ENCODE peak calls at places on chromosomes 1 and 21, in ten cellular contexts. One of them, this sample, is unnamed.
A peak's percentile ranks its signal among the peaks of the same experiment; 100 is the strongest.

GRCh38 chr1:82062206-82062605 is 261.5 kb downstream of the ADGRL2 start:
- DNase-seq in HCT116: no peak
- DNase-seq in GM23248: no peak
- DNase-seq in H9: no peak
- DNase-seq in mammary epithelial cell: no peak
- DNase-seq in IMR-90: no peak
- DNase-seq in neuronal stem cell: no peak
- DNase-seq in neural progenitor cell: no peak
- DNase-seq in kidney: no peak
- DNase-seq in GM12878: no peak
- DNase-seq in this sample: no peak

GRCh38 chr1:230176871-230177411 is 109.9 kb downstream of the GALNT2 start:
- DNase-seq in HCT116: no peak
- DNase-seq in GM23248: peak; percentile 68
- DNase-seq in H9: peak; percentile 21
- DNase-seq in mammary epithelial cell: no peak
- DNase-seq in IMR-90: peak; percentile 41
- DNase-seq in neuronal stem cell: no peak
- DNase-seq in neural progenitor cell: peak; percentile 62
- DNase-seq in kidney: no peak
- DNase-seq in GM12878: no peak
- DNase-seq in this sample: no peak

GRCh38 chr1:232417849-232418248 is 212.1 kb downstream of the SIPA1L2 start:
- DNase-seq in HCT116: no peak
- DNase-seq in GM23248: no peak
- DNase-seq in H9: no peak
- DNase-seq in mammary epithelial cell: no peak
- DNase-seq in IMR-90: no peak
- DNase-seq in neuronal stem cell: no peak
- DNase-seq in neural progenitor cell: no peak
- DNase-seq in kidney: no peak
- DNase-seq in GM12878: no peak
- DNase-seq in this sample: no peak

GRCh38 chr1:24236170-24237045 is 49.3 kb upstream of the IFNLR1 start:
- DNase-seq in HCT116: peak; percentile 15
- DNase-seq in GM23248: peak; percentile 86
- DNase-seq in H9: peak; percentile 43
- DNase-seq in mammary epithelial cell: peak; percentile 88
- DNase-seq in IMR-90: peak; percentile 47
- DNase-seq in neuronal stem cell: no peak
- DNase-seq in neural progenitor cell: no peak
- DNase-seq in kidney: no peak
- DNase-seq in GM12878: no peak
- DNase-seq in this sample: peak; percentile 26

GRCh38 chr1:33270379-33270778 is 14.1 kb downstream of the ZNF362 start:
- DNase-seq in HCT116: no peak
- DNase-seq in GM23248: no peak
- DNase-seq in H9: no peak
- DNase-seq in mammary epithelial cell: no peak
- DNase-seq in IMR-90: no peak
- DNase-seq in neuronal stem cell: no peak
- DNase-seq in neural progenitor cell: no peak
- DNase-seq in kidney: no peak
- DNase-seq in GM12878: no peak
- DNase-seq in this sample: no peak

GRCh38 chr1:147762233-147763024 is 2.0 kb upstream of the GJA5 start:
- DNase-seq in HCT116: no peak
- DNase-seq in GM23248: no peak
- DNase-seq in H9: no peak
- DNase-seq in mammary epithelial cell: no peak
- DNase-seq in IMR-90: no peak
- DNase-seq in neuronal stem cell: no peak
- DNase-seq in neural progenitor cell: no peak
- DNase-seq in kidney: no peak
- DNase-seq in GM12878: peak; percentile 0
- DNase-seq in this sample: no peak

GRCh38 chr1:221458430-221459156 is 283.3 kb downstream of the DUSP10 start:
- DNase-seq in HCT116: no peak
- DNase-seq in GM23248: peak; percentile 92
- DNase-seq in H9: no peak
- DNase-seq in mammary epithelial cell: peak; percentile 43
- DNase-seq in IMR-90: peak; percentile 81
- DNase-seq in neuronal stem cell: no peak
- DNase-seq in neural progenitor cell: no peak
- DNase-seq in kidney: no peak
- DNase-seq in GM12878: no peak
- DNase-seq in this sample: peak; percentile 94

GRCh38 chr21:37072239-37072987 is 458 bp downstream of the PIGP start:
- DNase-seq in HCT116: no peak
- DNase-seq in GM23248: peak; percentile 89
- DNase-seq in H9: no peak
- DNase-seq in mammary epithelial cell: peak; percentile 71
- DNase-seq in IMR-90: peak; percentile 89
- DNase-seq in neuronal stem cell: no peak
- DNase-seq in neural progenitor cell: peak; percentile 85
- DNase-seq in kidney: no peak
- DNase-seq in GM12878: no peak
- DNase-seq in this sample: peak; percentile 94

GRCh38 chr1:11761988-11762406 is at the start of gene C1orf167:
- DNase-seq in HCT116: no peak
- DNase-seq in GM23248: no peak
- DNase-seq in H9: peak; percentile 70
- DNase-seq in mammary epithelial cell: no peak
- DNase-seq in IMR-90: no peak
- DNase-seq in neuronal stem cell: no peak
- DNase-seq in neural progenitor cell: peak; percentile 72
- DNase-seq in kidney: no peak
- DNase-seq in GM12878: no peak
- DNase-seq in this sample: no peak

GRCh38 chr1:30878559-30878958 is 30.0 kb downstream of the SDC3 start:
- DNase-seq in HCT116: no peak
- DNase-seq in GM23248: no peak
- DNase-seq in H9: no peak
- DNase-seq in mammary epithelial cell: no peak
- DNase-seq in IMR-90: no peak
- DNase-seq in neuronal stem cell: no peak
- DNase-seq in neural progenitor cell: no peak
- DNase-seq in kidney: peak; percentile 6
- DNase-seq in GM12878: no peak
- DNase-seq in this sample: no peak

GRCh38 chr21:20783611-20784010 is 214.6 kb upstream of the NCAM2 start:
- DNase-seq in HCT116: no peak
- DNase-seq in GM23248: no peak
- DNase-seq in H9: no peak
- DNase-seq in mammary epithelial cell: no peak
- DNase-seq in IMR-90: no peak
- DNase-seq in neuronal stem cell: no peak
- DNase-seq in neural progenitor cell: no peak
- DNase-seq in kidney: no peak
- DNase-seq in GM12878: no peak
- DNase-seq in this sample: no peak

GRCh38 chr1:192758492-192758891 is 50.3 kb upstream of the RGS2 start:
- DNase-seq in HCT116: no peak
- DNase-seq in GM23248: no peak
- DNase-seq in H9: no peak
- DNase-seq in mammary epithelial cell: no peak
- DNase-seq in IMR-90: no peak
- DNase-seq in neuronal stem cell: no peak
- DNase-seq in neural progenitor cell: no peak
- DNase-seq in kidney: no peak
- DNase-seq in GM12878: no peak
- DNase-seq in this sample: no peak

DNA sequence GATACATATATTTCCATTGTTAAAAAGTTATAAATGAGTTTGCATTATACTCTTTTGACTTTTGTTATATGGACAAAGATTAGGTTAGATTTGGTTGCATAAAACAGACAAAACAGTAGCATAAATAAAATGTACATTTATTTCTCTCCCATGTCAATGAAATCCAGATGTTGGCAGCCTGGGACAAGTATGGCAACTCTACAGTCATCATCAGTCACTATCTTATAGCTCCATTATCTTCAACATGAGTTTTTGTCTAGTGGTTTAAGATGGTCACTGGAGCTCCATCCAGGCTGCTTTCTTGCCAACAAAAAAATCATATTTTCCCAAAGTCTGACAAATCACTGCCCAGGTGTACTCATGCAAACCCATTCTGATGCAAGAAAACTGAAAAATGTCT is 83.8 kb downstream of the CD58 start:
- DNase-seq in HCT116: no peak
- DNase-seq in GM23248: peak; percentile 54
- DNase-seq in H9: no peak
- DNase-seq in mammary epithelial cell: no peak
- DNase-seq in IMR-90: no peak
- DNase-seq in neuronal stem cell: no peak
- DNase-seq in neural progenitor cell: no peak
- DNase-seq in kidney: no peak
- DNase-seq in GM12878: no peak
- DNase-seq in this sample: no peak
- H3K4me1 ChIP-seq in HCT116: peaks cover 65% of the 10 kb centered on the region
- H3K4me1 ChIP-seq in GM23248: peaks cover 38% of the 10 kb centered on the region
- H3K4me1 ChIP-seq in H9: no peaks in the 10 kb centered on the region
- H3K4me1 ChIP-seq in mammary epithelial cell: peaks cover 63% of the 10 kb centered on the region
- H3K4me1 ChIP-seq in IMR-90: peaks cover 9% of the 10 kb centered on the region
- H3K4me1 ChIP-seq in neuronal stem cell: peaks cover 2% of the 10 kb centered on the region
- H3K4me1 ChIP-seq in neural progenitor cell: peaks cover 8% of the 10 kb centered on the region
- H3K4me1 ChIP-seq in kidney: peaks cover 61% of the 10 kb centered on the region
- H3K4me1 ChIP-seq in GM12878: peaks cover 10% of the 10 kb centered on the region
- H3K4me1 ChIP-seq in this sample: peaks cover 22% of the 10 kb centered on the region

DNA sequence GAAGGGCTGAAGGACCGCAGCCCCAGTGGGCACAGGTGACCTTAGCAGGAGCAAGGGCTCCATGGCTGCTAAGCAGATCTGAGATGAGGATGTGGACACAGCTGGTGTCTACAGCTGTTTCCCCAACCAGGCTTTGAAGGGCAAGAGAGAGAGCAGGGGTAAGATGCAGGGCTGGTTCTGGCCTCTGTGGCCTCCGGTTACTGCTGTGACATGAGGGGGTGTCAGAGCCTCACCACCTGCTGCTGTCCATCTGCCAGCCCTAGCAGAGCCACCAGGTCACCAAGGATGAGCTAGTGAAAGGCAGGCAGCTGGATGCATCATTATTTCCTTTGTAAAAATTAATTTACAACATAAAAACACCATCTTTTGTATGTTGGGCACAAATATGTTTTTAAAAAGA is 33.4 kb downstream of the OBSCN start:
- DNase-seq in HCT116: no peak
- DNase-seq in GM23248: no peak
- DNase-seq in H9: no peak
- DNase-seq in mammary epithelial cell: no peak
- DNase-seq in IMR-90: no peak
- DNase-seq in neuronal stem cell: no peak
- DNase-seq in neural progenitor cell: no peak
- DNase-seq in kidney: no peak
- DNase-seq in GM12878: no peak
- DNase-seq in this sample: no peak
- H3K9me3 ChIP-seq in HCT116: peaks cover 50% of the 10 kb centered on the region
- H3K9me3 ChIP-seq in GM23248: no peaks in the 10 kb centered on the region
- H3K9me3 ChIP-seq in H9: peaks cover 36% of the 10 kb centered on the region
- H3K9me3 ChIP-seq in mammary epithelial cell: peaks cover 31% of the 10 kb centered on the region
- H3K9me3 ChIP-seq in IMR-90: peaks cover 40% of the 10 kb centered on the region
- H3K9me3 ChIP-seq in neuronal stem cell: peaks cover 48% of the 10 kb centered on the region
- H3K9me3 ChIP-seq in neural progenitor cell: peaks cover 15% of the 10 kb centered on the region
- H3K9me3 ChIP-seq in kidney: peaks cover 32% of the 10 kb centered on the region
- H3K9me3 ChIP-seq in GM12878: peaks cover 2% of the 10 kb centered on the region
- H3K9me3 ChIP-seq in this sample: peaks cover 56% of the 10 kb centered on the region

DNA sequence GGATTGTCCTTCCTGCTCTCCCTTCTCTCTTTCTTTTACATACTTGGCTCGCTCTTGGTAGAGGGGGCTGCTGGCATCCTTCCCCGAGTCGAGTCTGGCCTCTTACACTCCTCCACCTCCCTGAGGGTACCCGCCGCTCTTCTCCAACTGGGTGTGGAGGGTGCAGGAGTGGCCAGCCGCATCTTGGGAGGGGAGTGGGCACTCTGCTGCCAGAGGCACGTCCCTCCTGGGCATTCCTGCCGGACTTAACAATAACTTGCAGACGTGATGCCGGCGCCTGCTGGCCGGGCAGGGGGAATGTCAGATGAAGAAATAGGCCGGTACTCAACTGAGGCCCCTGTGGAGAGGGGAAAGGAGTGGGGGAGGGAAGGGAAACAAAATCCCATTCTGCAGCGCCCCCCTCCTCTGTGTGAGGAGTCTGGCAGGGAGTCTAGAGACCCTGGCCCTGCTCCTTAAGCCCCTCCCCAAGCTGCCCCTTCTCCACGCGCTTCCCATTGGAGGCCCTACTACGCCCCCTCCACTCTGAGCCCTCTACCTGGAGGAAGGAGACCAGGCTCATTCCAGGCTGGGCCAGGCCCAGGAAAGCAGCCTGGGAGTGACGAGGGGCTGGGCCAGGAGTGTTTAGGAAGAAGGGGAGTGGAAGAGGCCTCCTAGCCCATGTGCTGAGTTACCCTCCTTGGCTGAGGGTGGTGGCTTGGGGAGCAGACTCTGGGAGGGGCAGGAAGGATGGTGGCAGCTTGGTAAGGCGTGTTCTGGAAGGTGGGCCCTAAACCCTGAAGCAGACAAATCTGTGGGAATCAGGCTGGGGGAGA is 1.8 kb downstream of the ATP2B4 start:
- DNase-seq in HCT116: no peak
- DNase-seq in GM23248: peak; percentile 82
- DNase-seq in H9: peak; percentile 94
- DNase-seq in mammary epithelial cell: peak; percentile 72
- DNase-seq in IMR-90: peak; percentile 56
- DNase-seq in neuronal stem cell: peak; percentile 73
- DNase-seq in neural progenitor cell: peak; percentile 89
- DNase-seq in kidney: peak; percentile 83
- DNase-seq in GM12878: no peak
- DNase-seq in this sample: peak; percentile 87
- H3K9ac ChIP-seq in HCT116: no peak overlapping the region
- H3K9ac ChIP-seq in GM23248: peak overlapping the region; percentile 98
- H3K9ac ChIP-seq in H9: no peak overlapping the region
- H3K9ac ChIP-seq in mammary epithelial cell: peak overlapping the region; percentile 98
- H3K9ac ChIP-seq in IMR-90: peak overlapping the region; percentile 94
- H3K9ac ChIP-seq in neuronal stem cell: peak overlapping the region; percentile 85
- H3K9ac ChIP-seq in neural progenitor cell: no peak overlapping the region
- H3K9ac ChIP-seq in kidney: peak overlapping the region; percentile 83
- H3K9ac ChIP-seq in GM12878: no peak overlapping the region
- H3K9ac ChIP-seq in this sample: peak overlapping the region; percentile 96

DNA sequence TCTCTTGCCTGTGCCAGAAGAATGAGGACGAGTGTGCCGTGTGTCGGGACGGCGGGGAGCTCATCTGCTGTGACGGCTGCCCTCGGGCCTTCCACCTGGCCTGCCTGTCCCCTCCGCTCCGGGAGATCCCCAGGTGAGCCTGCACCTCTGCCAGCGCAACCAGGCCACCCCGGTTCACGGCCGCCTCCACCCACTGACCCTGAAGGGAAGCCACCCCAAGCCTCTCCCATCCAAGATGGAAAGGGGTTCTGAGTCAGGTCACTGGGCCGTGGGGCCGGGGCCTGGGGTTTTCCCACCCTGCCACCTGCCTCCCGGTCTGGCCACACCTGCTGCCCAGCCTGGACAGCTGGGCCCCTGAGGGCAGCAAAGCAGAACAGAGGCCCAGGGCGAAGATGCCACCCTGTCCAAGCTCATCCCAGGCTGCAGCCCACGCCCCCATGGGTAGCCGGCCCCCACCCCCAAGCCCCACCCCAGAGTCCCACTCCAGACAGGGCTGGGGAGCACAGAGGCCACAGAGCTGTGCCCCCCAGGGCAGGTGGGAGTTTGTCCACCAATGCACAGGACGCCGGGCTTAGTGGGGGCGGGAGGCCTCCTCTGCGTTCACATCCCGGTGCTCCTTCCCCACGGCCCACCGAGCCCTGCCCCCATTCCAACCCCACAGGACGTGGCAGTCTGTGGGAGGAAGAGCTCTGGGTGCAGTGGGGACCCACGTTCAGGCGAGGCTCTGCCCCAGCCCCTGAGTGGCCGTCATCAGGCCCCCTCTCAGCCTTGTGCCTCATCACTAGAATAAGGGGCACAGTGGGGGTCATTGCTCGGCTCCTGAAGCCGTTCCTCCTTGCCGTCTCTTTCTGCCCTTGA is 5.6 kb downstream of the AIRE start:
- DNase-seq in HCT116: no peak
- DNase-seq in GM23248: no peak
- DNase-seq in H9: no peak
- DNase-seq in mammary epithelial cell: no peak
- DNase-seq in IMR-90: no peak
- DNase-seq in neuronal stem cell: no peak
- DNase-seq in neural progenitor cell: no peak
- DNase-seq in kidney: peak; percentile 76
- DNase-seq in GM12878: no peak
- DNase-seq in this sample: no peak
- H3K4me1 ChIP-seq in HCT116: peaks cover 4% of the 10 kb centered on the region
- H3K4me1 ChIP-seq in GM23248: no peaks in the 10 kb centered on the region
- H3K4me1 ChIP-seq in H9: no peaks in the 10 kb centered on the region
- H3K4me1 ChIP-seq in mammary epithelial cell: no peaks in the 10 kb centered on the region
- H3K4me1 ChIP-seq in IMR-90: no peaks in the 10 kb centered on the region
- H3K4me1 ChIP-seq in neuronal stem cell: peaks cover 7% of the 10 kb centered on the region
- H3K4me1 ChIP-seq in neural progenitor cell: no peaks in the 10 kb centered on the region
- H3K4me1 ChIP-seq in kidney: no peaks in the 10 kb centered on the region
- H3K4me1 ChIP-seq in GM12878: peaks cover 18% of the 10 kb centered on the region
- H3K4me1 ChIP-seq in this sample: peaks cover 10% of the 10 kb centered on the region

This sample was measured in adipocyte.